ENCODE peak calls at places on chromosomes 12 and 14, in six cellular contexts. E, H, T, M, K and X are unnamed samples.

GRCh38 chr12:132486576-132486975 is 3.4 kb upstream of the FBRSL1 start:
- DNase-seq in E (no peak), H (no peak), T (no peak), M (no peak), K (peak; percentile 79), X (no peak)

GRCh38 chr12:62686938-62687337 is 220.3 kb downstream of the MON2 start:
- DNase-seq in E (peak; percentile 89), H (no peak), T (no peak), M (no peak), K (no peak), X (no peak)

GRCh38 chr12:105393586-105393985 is 63.1 kb downstream of the C12orf75 start:
- DNase-seq in E (peak; percentile 55), H (no peak), T (no peak), M (no peak), K (no peak), X (no peak)

GRCh38 chr12:44294649-44295048 is 458.8 kb downstream of the TMEM117 start:
- DNase-seq in E (no peak), H (no peak), T (no peak), M (no peak), K (no peak), X (no peak)

GRCh38 chr12:119157528-119157927 is 21.2 kb upstream of the HSPB8 start:
- DNase-seq in E (no peak), H (no peak), T (no peak), M (no peak), K (peak; percentile 70), X (no peak)

GRCh38 chr12:19031032-19031431 is 98.5 kb upstream of the PLEKHA5 start:
- DNase-seq in E (peak; percentile 92), H (no peak), T (no peak), M (no peak), K (no peak), X (no peak)

GRCh38 chr12:100826323-100826722 is 31.7 kb downstream of the ANO4 start:
- DNase-seq in E (peak; percentile 52), H (no peak), T (no peak), M (peak; percentile 81), K (no peak), X (peak; percentile 64)

GRCh38 chr14:53640695-53641094 is 315.9 kb downstream of the BMP4 start:
- DNase-seq in E (no peak), H (no peak), T (no peak), M (no peak), K (no peak), X (no peak)

GRCh38 chr14:61472801-61473376 is 151.5 kb downstream of the PRKCH start:
- DNase-seq in E (no peak), H (peak; percentile 68), T (no peak), M (no peak), K (no peak), X (no peak)

GRCh38 chr12:12443482-12443881 is 86.6 kb downstream of the BORCS5 start:
- DNase-seq in E (no peak), H (no peak), T (no peak), M (no peak), K (no peak), X (no peak)

GRCh38 chr12:132276066-132276719 is 53.2 kb downstream of the GALNT9 start:
- DNase-seq in E (no peak), H (no peak), T (no peak), M (no peak), K (peak; percentile 76), X (no peak)

GRCh38 chr14:95174184-95174804 is 17.0 kb upstream of the DICER1 start:
- DNase-seq in E (peak; percentile 17), H (no peak), T (no peak), M (no peak), K (no peak), X (no peak)

GRCh38 chr12:105922670-105923102 is 216.1 kb downstream of the NUAK1 start:
- DNase-seq in E (peak; percentile 78), H (no peak), T (no peak), M (no peak), K (no peak), X (no peak)

GRCh38 chr12:85260904-85261303 is 19.1 kb upstream of the ALX1 start:
- DNase-seq in E (peak; percentile 1), H (no peak), T (no peak), M (no peak), K (no peak), X (no peak)

GRCh38 chr14:95327558-95328374 is 8.1 kb upstream of the CLMN start:
- DNase-seq in E (no peak), H (no peak), T (peak; percentile 28), M (no peak), K (no peak), X (no peak)

GRCh38 chr12:98402081-98402480 is 113.3 kb upstream of the TMPO start:
- DNase-seq in E (no peak), H (no peak), T (no peak), M (no peak), K (no peak), X (no peak)

GRCh38 chr12:101694297-101694848 is 3.1 kb upstream of the CHPT1 start:
- DNase-seq in E (no peak), H (no peak), T (no peak), M (no peak), K (no peak), X (no peak)

GRCh38 chr12:98645572-98646067 is 530 bp downstream of the APAF1 start:
- DNase-seq in E (no peak), H (no peak), T (no peak), M (peak; percentile 41), K (no peak), X (peak; percentile 40)

GRCh38 chr14:42110167-42110566 is 503.5 kb downstream of the LRFN5 start:
- DNase-seq in E (peak; percentile 65), H (no peak), T (no peak), M (peak; percentile 60), K (no peak), X (no peak)

GRCh38 chr12:3123729-3124128 is 46.5 kb downstream of the TSPAN9 start:
- DNase-seq in E (peak; percentile 39), H (no peak), T (no peak), M (no peak), K (no peak), X (no peak)

GRCh38 chr12:106246891-106247730 is 709 bp downstream of the CKAP4 start:
- DNase-seq in E (peak; percentile 76), H (peak; percentile 61), T (no peak), M (peak; percentile 56), K (peak; percentile 93), X (peak; percentile 64)

DNA sequence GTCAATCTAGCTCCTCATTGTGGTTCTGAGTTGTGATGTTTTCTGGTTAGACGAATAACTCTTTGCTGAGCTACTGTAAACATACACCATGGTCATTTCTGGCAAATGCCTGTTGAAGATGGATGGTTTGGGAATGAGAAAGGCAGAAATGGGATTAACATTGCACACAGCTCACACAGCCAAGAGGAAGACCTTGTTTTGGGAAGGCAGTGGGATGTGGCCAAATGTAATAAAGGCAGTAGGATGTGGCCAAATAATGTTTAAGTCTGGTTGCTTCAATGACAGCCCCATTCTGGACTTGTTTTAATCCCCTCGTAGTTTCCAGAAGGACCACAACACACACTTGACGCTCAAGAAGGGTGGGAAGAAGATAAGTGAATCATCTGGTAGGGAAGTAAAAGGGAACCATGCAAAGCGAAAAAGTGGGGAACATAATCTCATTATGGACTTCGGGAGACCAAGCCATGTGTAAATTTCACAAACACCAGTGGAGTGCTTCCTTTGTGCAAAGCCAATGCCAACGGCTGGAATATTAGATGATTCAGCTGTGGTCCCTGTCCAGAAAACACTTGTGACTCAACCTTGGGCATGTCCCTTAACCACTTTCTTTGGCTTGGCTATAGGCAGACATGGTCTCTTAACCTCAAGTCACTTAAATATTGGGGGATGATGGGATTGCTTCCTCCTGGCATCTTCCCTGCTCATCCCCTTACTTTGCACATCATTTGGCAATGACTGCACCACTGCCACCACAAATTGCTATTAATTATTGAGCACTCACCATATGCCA is 284.4 kb upstream of the CRY1 start:
- DNase-seq in E (peak; percentile 40), H (no peak), T (no peak), M (no peak), K (no peak), X (no peak)
- TF ChIP-seq CTCF in E (no peak), H (no peak), T (no peak), M (no peak), K (no peak), X (no peak)

DNA sequence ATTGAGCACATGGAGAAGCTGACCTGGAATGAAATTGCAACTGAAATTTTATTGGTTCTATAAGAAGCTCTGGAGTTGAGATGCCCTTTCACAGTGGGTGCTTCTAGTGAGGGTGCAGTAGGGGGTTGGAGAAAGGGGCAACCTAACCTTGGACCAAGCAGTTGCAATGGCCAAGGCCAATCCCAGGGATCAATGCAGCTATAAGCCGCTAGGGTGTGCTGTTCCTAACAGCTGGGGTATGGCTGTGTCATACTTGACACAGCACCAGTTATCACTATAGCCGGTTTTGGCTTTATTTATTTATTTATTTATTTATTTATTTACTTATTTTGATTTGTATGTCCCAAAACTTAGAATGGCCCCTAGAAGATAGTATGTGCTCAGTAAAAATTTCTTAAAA is 505.9 kb downstream of the FLRT2 start:
- DNase-seq in E (peak; percentile 4), H (no peak), T (no peak), M (peak; percentile 75), K (no peak), X (no peak)
- TF ChIP-seq CTCF in E (peak; percentile 53), H (no peak), T (peak; percentile 11), M (peak; percentile 64), K (no peak), X (no peak)

DNA sequence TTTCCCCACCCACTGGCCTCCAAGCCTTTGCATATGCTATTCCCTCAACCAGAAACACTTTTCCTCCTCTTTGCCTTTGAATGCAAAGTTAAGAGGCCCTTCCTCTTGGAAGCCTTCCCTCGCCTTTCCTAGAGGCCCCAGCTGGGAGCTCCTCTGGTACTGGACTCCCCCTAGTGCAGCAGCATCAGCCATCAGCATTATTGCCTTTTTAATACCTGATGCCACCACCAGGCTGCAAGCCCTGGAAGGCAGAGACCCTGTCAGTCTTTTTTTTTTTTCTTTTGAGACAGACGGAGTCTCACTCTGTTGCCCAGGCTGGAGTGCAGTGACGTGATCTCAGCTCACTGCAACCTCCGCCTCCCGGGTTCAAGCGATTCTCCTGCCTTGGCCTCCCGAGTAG is 19.1 kb upstream of the PLA2G1B start:
- DNase-seq in E (no peak), H (no peak), T (no peak), M (peak; percentile 46), K (no peak), X (peak; percentile 32)
- TF ChIP-seq CTCF in E (no peak), H (no peak), T (no peak), M (peak; percentile 40), K (no peak), X (peak; percentile 49)

GRCh38 chr12:25552681-25553080 is 402 bp downstream of the LMNTD1 start:
- DNase-seq in E (peak; percentile 29), H (no peak), T (no peak), M (no peak), K (no peak), X (no peak)

GRCh38 chr12:25558566-25558965 is 5.5 kb upstream of the LMNTD1 start:
- DNase-seq in E (no peak), H (no peak), T (no peak), M (no peak), K (no peak), X (no peak)

GRCh38 chr12:25553083-25553482 is at the start of gene LMNTD1:
- DNase-seq in E (peak; percentile 56), H (no peak), T (no peak), M (no peak), K (no peak), X (no peak)

GRCh38 chr12:25557830-25558436 is 4.8 kb upstream of the LMNTD1 start:
- DNase-seq in E (peak; percentile 48), H (no peak), T (no peak), M (peak; percentile 89), K (no peak), X (peak; percentile 37)

DNA sequence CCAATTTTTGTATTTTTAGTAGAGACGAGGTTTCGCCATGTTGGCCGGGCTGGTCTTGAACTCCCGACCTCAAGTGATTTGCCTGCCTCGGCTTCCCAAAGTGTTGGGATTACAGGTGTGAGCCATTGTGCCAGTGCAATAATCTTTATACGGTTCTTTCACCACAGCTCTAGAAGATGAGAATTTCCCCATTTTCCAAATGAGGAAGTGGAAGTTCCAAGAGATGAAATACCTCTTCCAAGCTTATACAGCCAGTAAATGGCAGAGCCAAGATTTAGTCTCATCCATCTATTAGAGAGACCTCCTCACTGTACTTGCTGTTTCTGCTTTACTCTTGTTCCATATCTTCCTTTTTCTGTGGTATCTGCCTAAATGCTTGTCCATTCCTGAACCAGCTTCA is 3.1 kb upstream of the LMNTD1 start:
- DNase-seq in E (no peak), H (no peak), T (no peak), M (no peak), K (no peak), X (no peak)
- TF ChIP-seq CTCF in E (no peak), H (no peak), T (no peak), M (no peak), K (no peak), X (no peak)